ENCODE peak calls at places on chromosomes 1 and 21, in ten cellular contexts. D, L, R, M, G, E, U, N, V and W are unnamed samples.

GRCh38 chr1:61273861-61274260 is 191.5 kb downstream of the NFIA start:
- DNase-seq in D (no peak), L (no peak), R (no peak), M (no peak), G (no peak), E (no peak), U (no peak), N (no peak), V (no peak), W (no peak)

GRCh38 chr1:118788372-118788955 is 199.7 kb downstream of the TBX15 start:
- DNase-seq in D (no peak), L (no peak), R (no peak), M (no peak), G (no peak), E (no peak), U (no peak), N (no peak), V (no peak), W (peak; percentile 86)

GRCh38 chr1:186491351-186491750 is 30.4 kb upstream of the PDC start:
- DNase-seq in D (no peak), L (no peak), R (no peak), M (no peak), G (no peak), E (no peak), U (no peak), N (no peak), V (no peak), W (no peak)

GRCh38 chr1:36133484-36133883 is 8.5 kb upstream of the COL8A2 start:
- DNase-seq in D (no peak), L (no peak), R (no peak), M (peak; percentile 47), G (no peak), E (no peak), U (peak; percentile 83), N (peak; percentile 94), V (no peak), W (peak; percentile 96)

GRCh38 chr1:116722016-116722838 is 32.0 kb upstream of the CD2 start:
- DNase-seq in D (no peak), L (no peak), R (no peak), M (no peak), G (no peak), E (no peak), U (no peak), N (no peak), V (no peak), W (peak; percentile 13)

GRCh38 chr1:230713915-230714764 is at the start of gene AGT:
- DNase-seq in D (no peak), L (peak; percentile 87), R (no peak), M (peak; percentile 86), G (no peak), E (no peak), U (no peak), N (peak; percentile 92), V (no peak), W (peak; percentile 87)

GRCh38 chr1:155934933-155935590 is 849 bp upstream of the KHDC4 start:
- DNase-seq in D (no peak), L (peak; percentile 43), R (no peak), M (no peak), G (no peak), E (no peak), U (no peak), N (no peak), V (no peak), W (no peak)

GRCh38 chr21:34530264-34530663 is 18.3 kb upstream of the KCNE1 start:
- DNase-seq in D (no peak), L (no peak), R (no peak), M (no peak), G (no peak), E (no peak), U (no peak), N (peak; percentile 86), V (no peak), W (peak; percentile 82)

GRCh38 chr1:208243851-208244583 is at the start of gene PLXNA2:
- DNase-seq in D (peak; percentile 54), L (peak; percentile 92), R (no peak), M (peak; percentile 90), G (peak; percentile 61), E (no peak), U (peak; percentile 84), N (peak; percentile 52), V (peak; percentile 36), W (peak; percentile 43)

GRCh38 chr21:27513016-27513415 is 546.1 kb upstream of the ADAMTS5 start:
- DNase-seq in D (no peak), L (no peak), R (no peak), M (no peak), G (no peak), E (no peak), U (no peak), N (no peak), V (no peak), W (no peak)

GRCh38 chr1:194865367-194865766 is 1679.0 kb upstream of the B3GALT2 start:
- DNase-seq in D (no peak), L (no peak), R (no peak), M (no peak), G (no peak), E (no peak), U (no peak), N (peak; percentile 65), V (no peak), W (no peak)

GRCh38 chr21:42389449-42389835 is 6.4 kb downstream of the TMPRSS3 start:
- DNase-seq in D (no peak), L (no peak), R (no peak), M (no peak), G (no peak), E (no peak), U (no peak), N (no peak), V (no peak), W (no peak)

GRCh38 chr1:147080671-147081394 is 91.4 kb downstream of the PRKAB2 start:
- DNase-seq in D (no peak), L (no peak), R (no peak), M (no peak), G (no peak), E (peak; percentile 68), U (no peak), N (no peak), V (no peak), W (no peak)